ENCODE peak calls at places on chromosomes 16 and 17, in five cellular contexts. V is hepatocyte, Y is fibroblast of lung, A is fibroblast of mammary gland, E is fibroblast of pulmonary artery. H is an unnamed sample.

GRCh38 chr17:2634361-2634960 is 41.0 kb downstream of the PAFAH1B1 start:
- DNase-seq in V (peak), Y (peak), A (peak), E (no peak), H (peak)

GRCh38 chr17:73265646-73266640 is 4.3 kb upstream of the CPSF4L start:
- DNase-seq in V (no peak), Y (no peak), A (no peak), E (no peak), H (no peak)

GRCh38 chr17:9232591-9233270 is 211.4 kb downstream of the NTN1 start:
- DNase-seq in V (no peak), Y (no peak), A (peak), E (no peak), H (peak)

GRCh38 chr17:75835315-75835987 is 8.8 kb downstream of the UNC13D start:
- DNase-seq in V (no peak), Y (no peak), A (no peak), E (no peak), H (no peak)

GRCh38 chr16:11160676-11161115 is 95.3 kb downstream of the SOCS1 start:
- DNase-seq in V (no peak), Y (peak), A (peak), E (no peak), H (no peak)

GRCh38 chr16:26433807-26434206 is 632.9 kb upstream of the C16orf82 start:
- DNase-seq in V (no peak), Y (no peak), A (no peak), E (no peak), H (no peak)

GRCh38 chr16:23608194-23608593 is 12.1 kb upstream of the NDUFAB1 start:
- DNase-seq in V (no peak), Y (peak), A (peak), E (peak), H (peak)

GRCh38 chr16:84718-85452 is 6.9 kb downstream of the MPG start:
- DNase-seq in V (no peak), Y (peak), A (peak), E (peak), H (peak)

GRCh38 chr16:51146256-51146924 is 4.7 kb downstream of the SALL1 start:
- DNase-seq in V (no peak), Y (peak), A (peak), E (peak), H (peak)

GRCh38 chr17:71055128-71055527 is 885.8 kb downstream of the KCNJ2 start:
- DNase-seq in V (no peak), Y (peak), A (peak), E (peak), H (peak)

GRCh38 chr17:21043296-21044232 is 753 bp upstream of the USP22 start:
- DNase-seq in V (peak), Y (peak), A (peak), E (peak), H (peak)

GRCh38 chr17:13266596-13266995 is 248.8 kb upstream of the ELAC2 start:
- DNase-seq in V (no peak), Y (peak), A (peak), E (no peak), H (peak)

GRCh38 chr16:63361032-63361624 is 1324.9 kb upstream of the CDH8 start:
- DNase-seq in V (peak), Y (peak), A (peak), E (peak), H (peak)

GRCh38 chr16:23155445-23156049 is 6.3 kb upstream of the USP31 start:
- DNase-seq in V (peak), Y (no peak), A (peak), E (peak), H (no peak)

GRCh38 chr16:50067290-50067853 is 1.6 kb downstream of the HEATR3 start:
- DNase-seq in V (peak), Y (peak), A (peak), E (peak), H (peak)

GRCh38 chr17:35256629-35257028 is 13.8 kb downstream of the SLFN5 start:
- DNase-seq in V (no peak), Y (no peak), A (no peak), E (no peak), H (no peak)

GRCh38 chr17:73462830-73463229 is 151.0 kb upstream of the CDC42EP4 start:
- DNase-seq in V (no peak), Y (no peak), A (no peak), E (no peak), H (no peak)

GRCh38 chr16:11112723-11113348 is 143.2 kb downstream of the SOCS1 start:
- DNase-seq in V (no peak), Y (no peak), A (no peak), E (no peak), H (no peak)

GRCh38 chr17:2852211-2852610 is 56.0 kb downstream of the RAP1GAP2 start:
- DNase-seq in V (no peak), Y (no peak), A (no peak), E (no peak), H (no peak)

GRCh38 chr17:7557825-7558543 is 566 bp upstream of the TNFSF13 start:
- DNase-seq in V (peak), Y (peak), A (peak), E (peak), H (peak)

GRCh38 chr17:69175812-69176517 is 34.3 kb upstream of the ABCA6 start:
- DNase-seq in V (peak), Y (peak), A (peak), E (peak), H (peak)

GRCh38 chr16:89324056-89325010 is 106.8 kb downstream of the ZNF778 start:
- DNase-seq in V (no peak), Y (peak), A (peak), E (peak), H (peak)

GRCh38 chr17:80866050-80866793 is 125.4 kb upstream of the CHMP6 start:
- DNase-seq in V (peak), Y (peak), A (peak), E (peak), H (peak)

GRCh38 chr17:7404737-7405412 is 978 bp upstream of the TMEM256 start:
- DNase-seq in V (no peak), Y (no peak), A (peak), E (peak), H (no peak)

GRCh38 chr16:72865835-72866234 is 182.1 kb downstream of the ZFHX3 start:
- DNase-seq in V (no peak), Y (no peak), A (no peak), E (no peak), H (no peak)

GRCh38 chr17:80927791-80928216 is 63.8 kb upstream of the CHMP6 start:
- DNase-seq in V (no peak), Y (peak), A (no peak), E (peak), H (peak)

GRCh38 chr16:46747777-46748651 is at the start of gene MYLK3:
- DNase-seq in V (peak), Y (no peak), A (no peak), E (no peak), H (no peak)

GRCh38 chr16:80938035-80938927 is 68.4 kb downstream of the CMC2 start:
- DNase-seq in V (peak), Y (peak), A (peak), E (peak), H (peak)

GRCh38 chr16:81189100-81189664 is 49.3 kb upstream of the BCO1 start:
- DNase-seq in V (peak), Y (peak), A (peak), E (peak), H (no peak)

DNA sequence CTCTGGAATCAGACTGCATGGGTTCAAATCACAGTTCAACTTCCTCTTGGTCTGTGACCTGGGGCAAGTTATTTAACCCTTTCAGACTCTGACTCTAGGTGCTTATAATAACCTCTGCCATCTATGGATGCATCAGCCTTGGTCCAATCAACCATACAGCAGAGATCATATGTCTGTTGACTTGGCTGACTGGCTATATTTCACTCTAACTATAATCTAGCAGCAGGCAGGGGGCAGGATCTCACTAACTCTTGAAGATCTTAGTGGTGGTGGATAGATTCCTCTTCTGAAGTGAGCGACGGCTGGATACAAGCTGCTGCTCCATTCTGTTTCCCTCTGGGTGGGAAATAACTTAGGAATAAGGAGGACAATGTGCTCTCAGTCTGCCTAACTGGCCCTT is 146.6 kb downstream of the SKAP1 start:
- DNase-seq in V (no peak), Y (no peak), A (no peak), E (no peak), H (no peak)
- TF ChIP-seq CTCF in V (no peak), Y (no peak), A (no peak), E (no peak), H (no peak)

DNA sequence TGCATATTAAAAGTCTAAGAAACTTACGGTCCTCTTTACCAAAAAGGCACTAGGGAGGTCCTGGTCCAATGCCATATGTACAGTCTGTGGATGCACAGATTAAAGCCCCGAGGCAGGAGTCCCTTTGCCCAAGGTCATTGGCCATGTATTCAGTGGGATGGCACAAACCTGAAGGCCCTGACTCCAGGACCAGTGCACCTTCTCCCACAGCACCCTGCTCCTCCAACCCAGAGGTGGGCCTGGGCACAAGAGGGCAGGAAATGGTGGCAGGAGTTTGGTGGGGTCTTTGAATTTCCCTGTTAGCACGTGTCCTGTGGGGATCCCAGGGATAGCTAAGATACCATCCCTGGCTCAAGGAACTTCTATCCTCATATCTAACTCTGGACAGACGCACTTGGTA is 28.5 kb downstream of the TLE7 start:
- DNase-seq in V (no peak), Y (no peak), A (no peak), E (no peak), H (no peak)
- H3K4me3 ChIP-seq in V (no peak), Y (no peak), A (no peak), E (no peak), H (no peak)

GRCh38 chr16:66578596-66579531 is at the start of gene CMTM2:
- DNase-seq in V (no peak), Y (peak), A (no peak), E (no peak), H (no peak)

GRCh38 chr16:66585477-66586239 is 6.4 kb downstream of the CMTM2 start:
- DNase-seq in V (no peak), Y (no peak), A (no peak), E (no peak), H (no peak)

GRCh38 chr16:66581246-66581952 is 2.1 kb downstream of the CMTM2 start:
- DNase-seq in V (peak), Y (peak), A (peak), E (no peak), H (peak)

GRCh38 chr16:66576306-66576705 is 3.0 kb upstream of the CMTM2 start:
- DNase-seq in V (no peak), Y (no peak), A (no peak), E (no peak), H (no peak)

DNA sequence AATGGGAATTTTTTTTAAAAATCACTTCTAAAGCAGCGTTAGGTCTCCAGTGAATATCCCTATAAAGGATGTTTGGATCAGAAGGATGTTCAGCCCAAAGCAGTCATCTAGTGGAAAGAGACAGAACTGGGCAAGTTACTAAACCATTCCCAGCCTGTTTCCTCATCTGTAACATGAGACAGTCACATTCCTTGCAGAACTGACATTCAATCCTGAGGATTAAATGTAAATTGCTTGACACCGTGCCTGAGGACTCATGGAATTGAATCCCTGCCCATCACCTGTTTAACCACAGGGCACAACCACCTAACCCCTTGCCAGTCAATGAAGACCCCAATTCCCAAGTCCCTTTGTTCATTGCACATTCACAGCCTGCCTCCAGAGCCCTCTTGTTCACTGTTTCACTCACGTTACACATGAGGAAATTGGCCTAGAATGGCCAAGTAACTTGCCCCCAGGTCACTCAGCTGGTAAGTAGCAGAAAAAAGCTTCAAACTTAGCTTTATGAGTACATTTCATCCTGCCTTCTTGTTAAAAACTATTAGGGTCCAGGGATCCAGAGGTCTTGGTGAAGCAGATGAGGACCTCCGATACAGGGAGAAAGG is 1.4 kb downstream of the CMTM2 start:
- DNase-seq in V (no peak), Y (peak), A (peak), E (peak), H (peak)
- TF ChIP-seq CTCF in V (peak), Y (no peak), A (peak), E (peak), H (peak)

DNA sequence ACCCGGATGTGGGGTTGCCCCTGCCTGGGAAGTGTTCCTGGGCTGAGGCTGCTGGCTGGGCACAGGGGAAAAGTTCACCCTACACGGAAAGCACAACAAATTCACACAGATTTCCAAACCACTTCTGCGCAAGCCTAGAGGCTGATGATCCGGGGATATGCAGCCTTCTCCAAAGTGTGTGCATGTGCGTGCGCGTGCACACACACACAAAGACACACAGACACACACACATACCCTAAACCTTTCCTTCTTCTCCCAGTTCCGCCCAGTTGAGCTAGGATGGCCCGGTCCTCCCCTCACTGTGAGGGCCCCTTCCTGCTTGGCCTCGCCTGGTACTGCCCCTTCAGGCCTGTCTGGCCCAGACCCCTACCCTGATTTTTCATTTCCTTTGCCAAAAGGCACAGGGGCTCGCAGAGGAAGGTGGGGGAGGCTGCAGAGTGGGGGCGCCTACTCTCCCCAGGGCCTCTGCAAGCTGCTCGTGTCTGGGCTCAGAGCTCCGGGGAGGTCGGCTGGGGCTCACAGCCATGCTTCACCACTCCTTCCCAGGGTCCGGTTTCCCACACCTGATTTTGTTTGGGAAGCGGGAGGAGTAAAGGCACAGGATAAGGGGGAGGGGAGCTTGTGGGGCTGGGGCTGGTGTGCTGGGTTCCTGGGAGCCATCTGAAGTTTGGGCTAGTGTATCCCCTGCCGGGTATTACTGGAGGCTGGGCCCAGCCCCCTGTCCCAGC is 144.7 kb downstream of the ENGASE start:
- DNase-seq in V (no peak), Y (no peak), A (no peak), E (no peak), H (no peak)
- H3K4me3 ChIP-seq in V (no peak), Y (no peak), A (no peak), E (no peak), H (no peak)

GRCh38 chr17:76943202-76943601 is 75.0 kb downstream of the MGAT5B start:
- DNase-seq in V (no peak), Y (no peak), A (no peak), E (no peak), H (no peak)

GRCh38 chr17:76938009-76938408 is 69.8 kb downstream of the MGAT5B start:
- DNase-seq in V (no peak), Y (no peak), A (no peak), E (no peak), H (no peak)

GRCh38 chr17:76943781-76944213 is 75.6 kb downstream of the MGAT5B start:
- DNase-seq in V (no peak), Y (no peak), A (no peak), E (no peak), H (no peak)

GRCh38 chr17:76940293-76940692 is 72.1 kb downstream of the MGAT5B start:
- DNase-seq in V (no peak), Y (no peak), A (no peak), E (no peak), H (no peak)

GRCh38 chr17:76940738-76941350 is 72.6 kb downstream of the MGAT5B start:
- DNase-seq in V (no peak), Y (no peak), A (no peak), E (no peak), H (no peak)
- TF ChIP-seq CTCF in V (no peak), Y (no peak), A (no peak), E (peak), H (peak)

GRCh38 chr17:17834974-17835373 is 1.8 kb downstream of the SREBF1 start:
- DNase-seq in V (no peak), Y (no peak), A (no peak), E (no peak), H (no peak)

GRCh38 chr17:17837380-17837821 is 615 bp upstream of the SREBF1 start:
- DNase-seq in V (peak), Y (peak), A (peak), E (peak), H (peak)

GRCh38 chr17:17836818-17837379 is at the start of gene SREBF1:
- DNase-seq in V (peak), Y (peak), A (no peak), E (peak), H (peak)

GRCh38 chr17:17836250-17836817 is 452 bp downstream of the SREBF1 start:
- DNase-seq in V (peak), Y (peak), A (peak), E (peak), H (peak)

GRCh38 chr17:17835415-17836249 is 1.2 kb downstream of the SREBF1 start:
- DNase-seq in V (no peak), Y (no peak), A (no peak), E (no peak), H (no peak)
- H3K4me3 ChIP-seq in V (peak), Y (peak), A (peak), E (peak), H (peak)

DNA sequence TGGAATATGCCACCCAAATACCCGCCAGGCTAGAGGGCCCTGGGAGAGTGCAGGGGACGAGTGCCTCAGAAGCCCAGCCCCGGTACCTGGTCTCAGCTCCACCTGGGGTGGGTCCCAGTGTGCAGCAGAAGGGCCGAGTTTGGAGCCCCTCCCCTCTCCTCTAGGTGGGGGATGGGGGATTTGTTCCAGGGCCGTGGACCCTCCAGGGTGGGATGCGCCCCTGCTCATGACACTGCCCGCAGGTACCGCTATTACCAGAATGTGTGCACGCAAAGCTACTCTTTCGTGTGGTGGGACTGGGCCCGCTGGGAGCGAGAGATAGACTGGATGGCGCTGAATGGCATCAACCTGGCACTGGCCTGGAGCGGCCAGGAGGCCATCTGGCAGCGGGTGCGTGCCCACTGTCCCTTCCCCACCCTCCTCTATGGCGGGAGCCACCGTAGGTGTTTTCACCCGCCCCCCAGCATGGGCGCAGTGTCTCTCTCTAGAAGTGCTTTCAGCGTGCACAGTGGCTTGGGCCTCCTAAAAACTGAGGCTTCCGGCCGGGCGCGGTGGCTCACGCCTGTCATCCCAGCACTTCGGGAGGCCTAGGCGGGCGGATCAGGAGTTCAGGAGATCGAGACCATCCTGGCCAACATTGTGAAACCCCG is 1.2 kb downstream of the NAGLU start:
- DNase-seq in V (peak), Y (no peak), A (no peak), E (no peak), H (no peak)
- TF ChIP-seq CTCF in V (no peak), Y (no peak), A (no peak), E (no peak), H (no peak)